ENCODE peak calls at places on chromosomes 2 and 18, in four cellular contexts. Y, S, Z and C are unnamed samples.

GRCh38 chr2:232075080-232075479 is 113.6 kb downstream of the DIS3L2 start:
- DNase-seq in Y (no peak), S (no peak), Z (no peak), C (peak; percentile 18)

GRCh38 chr2:8149985-8150547 is 531.8 kb upstream of the ID2 start:
- DNase-seq in Y (no peak), S (no peak), Z (no peak), C (no peak)

GRCh38 chr2:217797170-217797569 is 205.6 kb downstream of the TNS1 start:
- DNase-seq in Y (no peak), S (no peak), Z (no peak), C (no peak)

GRCh38 chr2:223779877-223780276 is 57.5 kb downstream of the AP1S3 start:
- DNase-seq in Y (no peak), S (peak; percentile 20), Z (no peak), C (no peak)

GRCh38 chr2:219206442-219207253 is at the start of gene ZFAND2B:
- DNase-seq in Y (no peak), S (peak; percentile 96), Z (peak; percentile 95), C (no peak)

GRCh38 chr18:2978626-2979025 is 34.3 kb downstream of the LPIN2 start:
- DNase-seq in Y (peak; percentile 71), S (no peak), Z (no peak), C (peak; percentile 52)

GRCh38 chr2:227339098-227339599 is 14.1 kb downstream of the MFF start:
- DNase-seq in Y (no peak), S (no peak), Z (no peak), C (no peak)

GRCh38 chr2:240477916-240478315 is 42.5 kb downstream of the GPC1 start:
- DNase-seq in Y (no peak), S (no peak), Z (no peak), C (no peak)

GRCh38 chr2:74908763-74909444 is 49.5 kb upstream of the POLE4 start:
- DNase-seq in Y (no peak), S (no peak), Z (no peak), C (no peak)

GRCh38 chr2:213476641-213477040 is 192.4 kb downstream of the SPAG16 start:
- DNase-seq in Y (no peak), S (no peak), Z (no peak), C (no peak)

GRCh38 chr2:90077948-90078347 is 1386.5 kb downstream of the RPIA start:
- DNase-seq in Y (no peak), S (no peak), Z (no peak), C (no peak)

GRCh38 chr18:692841-693240 is 19.6 kb downstream of the ENOSF1 start:
- DNase-seq in Y (no peak), S (no peak), Z (no peak), C (no peak)

DNA sequence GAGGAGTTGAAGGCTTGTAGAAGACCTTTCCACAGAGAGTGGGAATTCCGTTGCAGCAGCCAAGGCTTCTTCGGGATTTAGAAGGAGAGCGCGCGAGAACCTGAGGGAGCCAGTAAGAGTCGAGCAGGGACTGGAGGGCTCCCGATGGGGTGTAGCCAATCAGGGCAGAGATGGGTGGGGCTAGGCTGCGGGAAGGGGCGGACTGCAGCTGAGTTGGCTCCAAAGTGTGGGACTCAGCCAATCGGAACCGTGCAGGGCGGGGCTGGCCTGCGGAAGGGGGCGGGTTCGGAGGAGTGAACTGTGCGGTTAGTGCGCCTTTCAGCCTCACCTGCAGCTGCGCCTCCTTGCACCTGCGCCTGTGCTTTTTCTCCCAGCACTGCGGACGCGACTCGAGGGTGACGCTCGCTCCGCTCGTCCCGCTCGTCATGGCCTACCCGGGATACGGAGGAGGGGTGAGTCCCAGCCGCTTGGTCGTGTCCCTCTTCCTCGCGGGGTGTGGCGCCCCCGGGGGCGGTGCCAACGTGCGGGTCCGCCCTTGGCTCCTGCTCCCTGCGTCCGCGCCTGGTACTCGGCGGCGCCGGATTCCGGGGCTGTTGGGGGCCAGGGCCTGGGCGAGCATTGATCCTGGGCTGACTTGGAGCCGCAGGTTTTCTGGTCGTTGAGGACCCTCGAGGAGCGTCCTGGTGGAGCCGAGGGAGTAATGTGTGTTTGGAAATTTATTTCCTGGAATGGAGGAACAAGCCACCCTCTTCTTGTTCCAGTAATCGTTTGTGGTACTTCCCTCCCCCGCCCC is at the start of gene GCA:
- DNase-seq in Y (peak; percentile 53), S (peak; percentile 97), Z (peak; percentile 96), C (peak; percentile 37)
- TF ChIP-seq CTCF in Y (no peak), S (no peak), Z (no peak), C (no peak)

GRCh38 chr2:17426708-17427107 is 91.5 kb downstream of the RAD51AP2 start:
- DNase-seq in Y (no peak), S (no peak), Z (no peak), C (no peak)

GRCh38 chr2:17429130-17429529 is 89.1 kb downstream of the RAD51AP2 start:
- DNase-seq in Y (no peak), S (no peak), Z (no peak), C (peak; percentile 75)

GRCh38 chr2:17427401-17427800 is 90.8 kb downstream of the RAD51AP2 start:
- DNase-seq in Y (no peak), S (no peak), Z (no peak), C (no peak)

DNA sequence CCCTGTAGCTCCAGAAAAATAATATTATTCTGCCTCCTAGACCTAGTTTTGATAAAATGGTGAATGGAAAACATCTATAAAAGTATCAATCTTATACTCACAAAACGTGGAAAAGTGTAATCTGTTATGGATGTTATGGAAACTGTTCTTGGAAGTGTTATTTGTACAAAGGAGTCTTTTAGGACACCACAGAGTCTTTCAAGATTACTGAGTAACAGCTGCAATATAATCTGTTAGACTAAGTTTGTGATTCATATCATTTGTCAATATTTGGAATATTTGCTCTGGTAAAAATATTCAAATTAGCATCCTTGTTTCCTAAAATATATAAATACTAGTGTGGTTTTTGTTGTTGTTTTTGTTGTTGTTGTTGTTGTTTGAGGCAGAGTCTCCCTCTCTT is 87.9 kb downstream of the RAD51AP2 start:
- DNase-seq in Y (no peak), S (no peak), Z (no peak), C (no peak)
- TF ChIP-seq CTCF in Y (no peak), S (no peak), Z (no peak), C (no peak)

GRCh38 chr2:157628282-157628531 is 457 bp downstream of the ACVR1C start:
- DNase-seq in Y (no peak), S (no peak), Z (no peak), C (no peak)
- TF ChIP-seq CTCF in Y (no peak), S (no peak), Z (no peak), C (no peak)

DNA sequence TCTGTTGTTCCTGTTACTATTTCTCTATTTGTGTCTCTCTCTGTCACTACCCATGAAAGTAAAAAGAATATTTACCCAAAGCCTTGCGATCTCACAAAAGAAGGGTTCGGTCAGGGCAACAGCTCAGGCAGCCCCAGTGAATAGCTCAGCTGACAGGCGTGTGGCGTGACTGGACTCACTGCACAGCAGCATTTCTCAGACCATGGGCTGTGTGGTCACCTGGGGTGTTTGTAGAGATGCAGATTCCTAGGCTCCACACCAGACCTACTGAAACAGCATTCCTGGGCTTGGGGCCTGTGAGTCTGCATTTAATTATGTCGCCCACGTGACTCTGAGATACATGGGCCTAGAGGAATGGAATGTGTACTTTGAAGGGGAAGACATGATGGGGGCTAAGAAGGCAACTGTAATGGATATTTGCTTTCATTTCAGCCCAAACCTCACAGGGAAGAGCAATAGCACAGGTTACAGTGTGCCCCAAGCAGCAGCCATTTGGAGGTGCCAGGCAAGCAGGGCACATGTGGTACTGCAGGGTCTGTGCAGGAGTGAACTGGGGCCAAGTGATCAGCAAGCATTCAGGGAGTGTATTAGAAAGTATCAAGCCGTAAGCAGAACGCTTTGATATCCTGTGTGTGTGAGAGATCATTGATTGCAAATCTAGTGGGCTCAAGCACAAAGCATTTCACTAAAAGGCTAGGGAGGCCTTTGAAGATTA is 90.4 kb upstream of the RBMS1 start:
- DNase-seq in Y (no peak), S (no peak), Z (no peak), C (no peak)
- TF ChIP-seq CTCF in Y (no peak), S (no peak), Z (no peak), C (no peak)